ENCODE peak calls at places on chromosome 19, in five cellular contexts. One of them, this sample, is unnamed.
A peak's percentile ranks its signal among the peaks of the same experiment; 100 is the strongest.

GRCh38 chr19:48418317-48419064 is 25.0 kb downstream of the GRIN2D start:
- DNase-seq in NCI-H524 treated with DMSO at 0.1 percent for 48 hours: no peak
- DNase-seq in posterior cingulate gyrus: no peak
- DNase-seq in upper lobe of left lung: no peak
- DNase-seq in stromal cell of bone marrow: no peak
- DNase-seq in this sample: no peak

GRCh38 chr19:36837525-36837901 is 674 bp downstream of the ZNF790 start:
- DNase-seq in NCI-H524 treated with DMSO at 0.1 percent for 48 hours: no peak
- DNase-seq in posterior cingulate gyrus: no peak
- DNase-seq in upper lobe of left lung: no peak
- DNase-seq in stromal cell of bone marrow: no peak
- DNase-seq in this sample: no peak

GRCh38 chr19:17843428-17843827 is 4.4 kb downstream of the JAK3 start:
- DNase-seq in NCI-H524 treated with DMSO at 0.1 percent for 48 hours: no peak
- DNase-seq in posterior cingulate gyrus: no peak
- DNase-seq in upper lobe of left lung: no peak
- DNase-seq in stromal cell of bone marrow: no peak
- DNase-seq in this sample: no peak

GRCh38 chr19:34925278-34925855 is 1.3 kb upstream of the ZNF30 start:
- DNase-seq in NCI-H524 treated with DMSO at 0.1 percent for 48 hours: no peak
- DNase-seq in posterior cingulate gyrus: no peak
- DNase-seq in upper lobe of left lung: no peak
- DNase-seq in stromal cell of bone marrow: no peak
- DNase-seq in this sample: no peak

GRCh38 chr19:41912899-41913475 is 15.3 kb downstream of the ERFL start:
- DNase-seq in NCI-H524 treated with DMSO at 0.1 percent for 48 hours: no peak
- DNase-seq in posterior cingulate gyrus: no peak
- DNase-seq in upper lobe of left lung: no peak
- DNase-seq in stromal cell of bone marrow: no peak
- DNase-seq in this sample: no peak

GRCh38 chr19:11338569-11339253 is 746 bp downstream of the RAB3D start:
- DNase-seq in NCI-H524 treated with DMSO at 0.1 percent for 48 hours: no peak
- DNase-seq in posterior cingulate gyrus: no peak
- DNase-seq in upper lobe of left lung: peak; percentile 63
- DNase-seq in stromal cell of bone marrow: no peak
- DNase-seq in this sample: no peak

GRCh38 chr19:2756477-2756876 is 16.7 kb upstream of the SLC39A3 start:
- DNase-seq in NCI-H524 treated with DMSO at 0.1 percent for 48 hours: no peak
- DNase-seq in posterior cingulate gyrus: no peak
- DNase-seq in upper lobe of left lung: no peak
- DNase-seq in stromal cell of bone marrow: no peak
- DNase-seq in this sample: no peak

GRCh38 chr19:5667751-5668271 is 12.5 kb downstream of the MICOS13 start:
- DNase-seq in NCI-H524 treated with DMSO at 0.1 percent for 48 hours: no peak
- DNase-seq in posterior cingulate gyrus: no peak
- DNase-seq in upper lobe of left lung: no peak
- DNase-seq in stromal cell of bone marrow: no peak
- DNase-seq in this sample: no peak

GRCh38 chr19:58466089-58466759 is 656 bp upstream of the ZNF324 start:
- DNase-seq in NCI-H524 treated with DMSO at 0.1 percent for 48 hours: no peak
- DNase-seq in posterior cingulate gyrus: no peak
- DNase-seq in upper lobe of left lung: no peak
- DNase-seq in stromal cell of bone marrow: no peak
- DNase-seq in this sample: no peak

GRCh38 chr19:45953676-45954075 is 20.0 kb downstream of the NOVA2 start:
- DNase-seq in NCI-H524 treated with DMSO at 0.1 percent for 48 hours: no peak
- DNase-seq in posterior cingulate gyrus: no peak
- DNase-seq in upper lobe of left lung: no peak
- DNase-seq in stromal cell of bone marrow: no peak
- DNase-seq in this sample: no peak

GRCh38 chr19:17259118-17259780 is 5.3 kb downstream of the USHBP1 start:
- DNase-seq in NCI-H524 treated with DMSO at 0.1 percent for 48 hours: no peak
- DNase-seq in posterior cingulate gyrus: no peak
- DNase-seq in upper lobe of left lung: no peak
- DNase-seq in stromal cell of bone marrow: no peak
- DNase-seq in this sample: no peak

GRCh38 chr19:48918801-48919247 is 14.7 kb upstream of the DHDH start:
- DNase-seq in NCI-H524 treated with DMSO at 0.1 percent for 48 hours: no peak
- DNase-seq in posterior cingulate gyrus: no peak
- DNase-seq in upper lobe of left lung: no peak
- DNase-seq in stromal cell of bone marrow: no peak
- DNase-seq in this sample: no peak

GRCh38 chr19:30293051-30293785 is 79.0 kb upstream of the ZNF536 start:
- DNase-seq in NCI-H524 treated with DMSO at 0.1 percent for 48 hours: no peak
- DNase-seq in posterior cingulate gyrus: peak; percentile 68
- DNase-seq in upper lobe of left lung: no peak
- DNase-seq in stromal cell of bone marrow: no peak
- DNase-seq in this sample: no peak

GRCh38 chr19:21568816-21569496 is 63.6 kb downstream of the ZNF429 start:
- DNase-seq in NCI-H524 treated with DMSO at 0.1 percent for 48 hours: no peak
- DNase-seq in posterior cingulate gyrus: peak; percentile 74
- DNase-seq in upper lobe of left lung: peak; percentile 90
- DNase-seq in stromal cell of bone marrow: peak; percentile 80
- DNase-seq in this sample: peak; percentile 66

GRCh38 chr19:5397804-5398692 is 57.2 kb upstream of the ZNRF4 start:
- DNase-seq in NCI-H524 treated with DMSO at 0.1 percent for 48 hours: no peak
- DNase-seq in posterior cingulate gyrus: no peak
- DNase-seq in upper lobe of left lung: no peak
- DNase-seq in stromal cell of bone marrow: no peak
- DNase-seq in this sample: no peak

This sample was measured in central memory CD4-positive, alpha-beta T cell.